ENCODE peak calls at places on chromosomes 13 and 19, in four cellular contexts. S, P, R and M are unnamed samples. For H3K4me1, the result is how much of the 10 kb centered on the place peaks cover.

GRCh38 chr19:2294377-2295335 is 12.7 kb upstream of the PEAK3 start:
- DNase-seq in S (no peak), P (no peak), R (no peak), M (no peak)

GRCh38 chr13:110468986-110469495 is 92.5 kb downstream of the RAB20 start:
- DNase-seq in S (no peak), P (no peak), R (no peak), M (no peak)

GRCh38 chr19:37991841-37992248 is 84.8 kb downstream of the SIPA1L3 start:
- DNase-seq in S (no peak), P (no peak), R (no peak), M (peak)

GRCh38 chr19:38134538-38135149 is 89.4 kb downstream of the DPF1 start:
- DNase-seq in S (no peak), P (peak), R (no peak), M (peak)

GRCh38 chr13:111031531-111031961 is 83.6 kb upstream of the ARHGEF7 start:
- DNase-seq in S (no peak), P (no peak), R (no peak), M (peak)

GRCh38 chr13:99969368-99969933 is 2.1 kb downstream of the ZIC5 start:
- DNase-seq in S (no peak), P (no peak), R (no peak), M (no peak)

GRCh38 chr13:64338671-64339070 is 2891.5 kb downstream of the PCDH9 start:
- DNase-seq in S (no peak), P (peak), R (no peak), M (no peak)

GRCh38 chr13:37295046-37295445 is 189.6 kb upstream of the CSNK1A1L start:
- DNase-seq in S (no peak), P (no peak), R (no peak), M (no peak)

GRCh38 chr19:41367848-41368301 is 3.9 kb upstream of the B9D2 start:
- DNase-seq in S (no peak), P (peak), R (no peak), M (peak)

GRCh38 chr13:69331245-69331644 is 776.4 kb upstream of the ATXN8OS start:
- DNase-seq in S (no peak), P (no peak), R (no peak), M (no peak)

GRCh38 chr19:7636691-7637373 is at the start of gene STXBP2:
- DNase-seq in S (peak), P (peak), R (peak), M (peak)

GRCh38 chr19:37953576-37954303 is 46.7 kb downstream of the SIPA1L3 start:
- DNase-seq in S (no peak), P (no peak), R (no peak), M (peak)

GRCh38 chr13:24664726-24665409 is 15.3 kb upstream of the ATP12A start:
- DNase-seq in S (no peak), P (no peak), R (no peak), M (peak)

GRCh38 chr13:19117913-19118739 is 63.5 kb downstream of the TUBA3C start:
- DNase-seq in S (no peak), P (no peak), R (no peak), M (no peak)

GRCh38 chr13:50589139-50589538 is 254.4 kb downstream of the DLEU7 start:
- DNase-seq in S (no peak), P (no peak), R (no peak), M (peak)

GRCh38 chr13:31433756-31434155 is 234.0 kb downstream of the B3GLCT start:
- DNase-seq in S (no peak), P (no peak), R (no peak), M (no peak)

GRCh38 chr19:35139618-35139943 is 957 bp downstream of the FXYD1 start:
- DNase-seq in S (no peak), P (no peak), R (no peak), M (no peak)

GRCh38 chr19:21604941-21605548 is 99.6 kb downstream of the ZNF429 start:
- DNase-seq in S (no peak), P (peak), R (no peak), M (no peak)

GRCh38 chr13:73403362-73404150 is 344.8 kb downstream of the KLF5 start:
- DNase-seq in S (no peak), P (no peak), R (no peak), M (peak)

GRCh38 chr13:77767413-77767812 is 69.9 kb downstream of the SLAIN1 start:
- DNase-seq in S (no peak), P (no peak), R (no peak), M (no peak)

GRCh38 chr13:114229486-114229885 is 5.2 kb upstream of the CDC16 start:
- DNase-seq in S (no peak), P (no peak), R (no peak), M (no peak)

GRCh38 chr13:77728265-77728966 is 30.9 kb downstream of the SLAIN1 start:
- DNase-seq in S (no peak), P (no peak), R (no peak), M (no peak)

GRCh38 chr13:72489751-72490150 is 237.7 kb downstream of the MZT1 start:
- DNase-seq in S (no peak), P (no peak), R (no peak), M (no peak)

GRCh38 chr19:57078802-57079201 is 41.0 kb upstream of the USP29 start:
- DNase-seq in S (no peak), P (no peak), R (no peak), M (no peak)

GRCh38 chr13:41244555-41244954 is 18.8 kb downstream of the MTRF1 start:
- DNase-seq in S (no peak), P (no peak), R (no peak), M (no peak)

GRCh38 chr13:55439450-55439849 is 1701.3 kb upstream of the PRR20A start:
- DNase-seq in S (no peak), P (no peak), R (no peak), M (no peak)

GRCh38 chr19:18881491-18881890 is 14.5 kb downstream of the CERS1 start:
- DNase-seq in S (no peak), P (no peak), R (no peak), M (no peak)

GRCh38 chr13:96243371-96243770 is 153.5 kb downstream of the HS6ST3 start:
- DNase-seq in S (no peak), P (no peak), R (no peak), M (no peak)

GRCh38 chr13:26910754-26911465 is 150.3 kb upstream of the GPR12 start:
- DNase-seq in S (no peak), P (no peak), R (no peak), M (no peak)

GRCh38 chr19:31112158-31112557 is 237.1 kb downstream of the TSHZ3 start:
- DNase-seq in S (no peak), P (no peak), R (no peak), M (no peak)

GRCh38 chr19:52492991-52493470 is 34.4 kb upstream of the ZNF808 start:
- DNase-seq in S (no peak), P (peak), R (no peak), M (no peak)

GRCh38 chr13:31352467-31352866 is 152.7 kb downstream of the B3GLCT start:
- DNase-seq in S (no peak), P (no peak), R (no peak), M (no peak)

GRCh38 chr13:35712907-35713685 is 236.6 kb upstream of the MAB21L1 start:
- DNase-seq in S (no peak), P (no peak), R (no peak), M (no peak)

DNA sequence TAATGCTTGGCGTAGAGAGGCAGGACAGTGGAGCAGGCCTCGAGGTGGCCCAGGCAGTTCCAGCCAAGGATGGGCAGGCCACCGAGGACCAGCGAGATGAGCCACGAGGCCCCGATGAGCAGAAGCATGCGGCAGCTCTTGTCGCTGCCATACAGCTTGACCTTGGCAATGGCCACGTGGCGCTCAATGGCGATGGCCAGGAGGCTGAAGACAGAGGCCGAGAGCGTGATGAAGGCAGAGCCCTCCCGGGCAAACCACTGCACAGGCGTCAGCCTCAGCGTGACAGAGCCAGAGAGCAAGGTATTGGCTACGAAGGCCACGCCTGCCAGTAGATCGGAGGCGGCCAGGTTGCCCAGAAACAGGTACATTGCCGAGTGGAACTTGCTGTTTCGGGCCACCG is 6.8 kb downstream of the S1PR2 start:
- DNase-seq in S (no peak), P (no peak), R (no peak), M (no peak)
- H3K27ac ChIP-seq in S (no peak), P (no peak), R (no peak), M (no peak)

GRCh38 chr13:97253581-97254293 is 31.6 kb downstream of the MBNL2 start:
- DNase-seq in S (no peak), P (no peak), R (no peak), M (no peak)

GRCh38 chr13:97255515-97255999 is 33.4 kb downstream of the MBNL2 start:
- DNase-seq in S (no peak), P (no peak), R (no peak), M (no peak)

GRCh38 chr13:97256343-97256783 is 34.2 kb downstream of the MBNL2 start:
- DNase-seq in S (no peak), P (peak), R (no peak), M (peak)

GRCh38 chr13:97252735-97253134 is 30.6 kb downstream of the MBNL2 start:
- DNase-seq in S (no peak), P (no peak), R (no peak), M (no peak)

DNA sequence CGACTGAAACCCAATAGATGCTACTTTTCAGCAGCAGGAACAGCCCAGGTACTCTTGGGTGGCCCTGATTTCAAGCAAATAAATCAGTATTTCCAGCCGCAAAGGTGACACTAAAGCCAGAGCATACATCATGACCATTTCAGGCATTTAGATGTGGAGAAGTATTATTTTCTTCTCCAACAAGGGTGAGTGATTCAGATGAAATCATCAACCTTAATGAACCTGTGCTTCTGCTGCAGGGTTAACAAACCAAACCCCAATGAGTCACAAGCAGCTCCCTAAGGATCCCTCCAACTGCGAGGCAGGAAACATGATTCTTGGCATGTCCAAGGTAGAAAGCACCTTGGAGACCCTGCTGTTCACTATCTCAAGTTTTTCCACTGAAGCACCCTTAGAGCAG is 32.7 kb downstream of the MBNL2 start:
- DNase-seq in S (no peak), P (no peak), R (no peak), M (peak)
- H3K4me1 ChIP-seq in S (under half), P (half or more), R (under half), M (half or more)

DNA sequence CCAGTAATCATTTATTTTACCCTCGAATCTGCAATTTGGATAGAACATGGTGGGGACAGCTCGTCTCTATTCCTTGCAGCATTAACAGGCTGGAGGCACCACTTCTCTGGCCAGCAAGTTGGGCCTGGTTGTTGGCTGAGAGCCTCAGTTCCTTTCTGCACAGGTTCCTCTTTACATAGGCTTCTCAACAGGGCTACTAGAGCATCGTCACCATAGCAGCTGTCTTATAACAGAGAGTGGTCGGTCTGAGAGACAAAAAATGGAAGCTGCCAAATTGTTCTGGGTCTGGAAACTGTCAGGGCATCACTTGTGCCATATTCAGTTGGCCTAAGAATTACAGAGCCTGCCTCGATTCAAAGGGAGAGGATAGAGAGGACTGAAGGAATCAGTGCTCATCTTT is 86.7 kb downstream of the DNAJC15 start:
- DNase-seq in S (no peak), P (no peak), R (no peak), M (no peak)
- H3K27ac ChIP-seq in S (no peak), P (no peak), R (no peak), M (no peak)

GRCh38 chr13:53216767-53217166 is 188.2 kb downstream of the OLFM4 start:
- DNase-seq in S (no peak), P (no peak), R (no peak), M (no peak)
- H3K4me1 ChIP-seq in S (under half), P (under half), R (under half), M (under half)

DNA sequence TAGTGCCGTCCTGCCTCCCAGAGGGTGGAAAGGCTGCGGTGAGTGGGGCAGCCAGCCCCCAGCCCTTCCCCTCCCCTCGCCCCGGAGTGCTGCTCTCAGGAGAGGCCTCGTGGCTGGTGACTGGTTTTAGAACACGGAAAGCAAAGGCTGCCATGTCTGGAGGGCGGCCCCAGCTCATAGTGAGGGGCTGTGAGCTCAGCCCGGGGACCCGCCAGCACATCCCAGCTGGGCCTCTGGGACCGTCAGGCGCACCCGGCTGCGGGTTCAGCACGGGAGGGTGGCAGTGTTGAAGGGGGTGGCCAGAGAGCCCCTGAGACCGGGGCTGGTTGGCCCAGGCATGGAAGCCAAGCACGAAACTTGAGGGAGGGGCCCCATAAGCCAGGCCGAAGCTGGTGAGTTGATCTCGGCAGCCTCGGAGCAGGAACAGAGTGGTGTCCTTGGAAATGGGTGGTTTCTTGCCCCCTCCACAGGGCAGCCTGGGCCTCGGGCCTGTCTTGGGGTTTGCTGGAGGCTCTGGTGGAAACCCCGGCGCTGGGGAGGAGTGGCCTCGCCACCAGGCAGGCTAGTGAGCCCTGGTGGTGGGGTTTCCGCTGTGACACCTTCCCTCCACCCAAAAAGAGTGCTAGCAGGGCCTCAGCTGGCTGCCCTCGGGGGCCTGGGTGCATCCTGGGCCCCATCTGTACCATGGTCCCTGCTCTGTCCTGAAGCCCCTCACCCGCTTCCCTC is 157.7 kb downstream of the KDM4B start:
- DNase-seq in S (no peak), P (no peak), R (no peak), M (no peak)
- H3K27ac ChIP-seq in S (peak), P (no peak), R (no peak), M (no peak)

GRCh38 chr19:3551808-3552095 is 5.6 kb downstream of the MFSD12 start:
- DNase-seq in S (no peak), P (no peak), R (no peak), M (no peak)
- H3K4me1 ChIP-seq in S (under half), P (under half), R (under half), M (under half)

DNA sequence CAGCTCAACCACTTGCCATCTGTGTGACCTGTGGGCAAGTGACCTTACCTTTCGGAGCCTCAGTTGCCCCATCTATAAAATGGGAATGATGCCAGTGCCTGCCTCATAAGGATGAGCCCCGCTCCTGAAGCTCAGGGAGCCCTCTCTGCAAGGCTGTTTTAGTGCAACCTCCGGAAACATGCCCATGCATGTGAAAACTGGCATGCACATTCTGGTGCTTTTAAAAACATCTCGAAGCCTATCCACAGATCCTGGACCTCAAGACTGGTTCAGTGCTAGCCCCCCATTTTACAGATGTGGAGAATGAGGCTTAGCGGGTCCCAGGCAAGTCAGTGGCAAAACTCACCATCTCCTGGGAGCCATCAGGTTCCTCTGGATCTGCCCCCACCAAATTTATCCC is 5.6 kb downstream of the CADM4 start:
- DNase-seq in S (no peak), P (no peak), R (no peak), M (no peak)
- H3K27ac ChIP-seq in S (no peak), P (no peak), R (no peak), M (no peak)

GRCh38 chr19:4367781-4368127 is 24.4 kb downstream of the MPND start:
- DNase-seq in S (no peak), P (no peak), R (no peak), M (no peak)

GRCh38 chr19:4370418-4371041 is 27.2 kb downstream of the MPND start:
- DNase-seq in S (no peak), P (no peak), R (no peak), M (no peak)

GRCh38 chr19:4369888-4370260 is 26.5 kb downstream of the MPND start:
- DNase-seq in S (no peak), P (peak), R (peak), M (no peak)

GRCh38 chr19:4368128-4368820 is 24.9 kb downstream of the MPND start:
- DNase-seq in S (no peak), P (peak), R (no peak), M (no peak)

DNA sequence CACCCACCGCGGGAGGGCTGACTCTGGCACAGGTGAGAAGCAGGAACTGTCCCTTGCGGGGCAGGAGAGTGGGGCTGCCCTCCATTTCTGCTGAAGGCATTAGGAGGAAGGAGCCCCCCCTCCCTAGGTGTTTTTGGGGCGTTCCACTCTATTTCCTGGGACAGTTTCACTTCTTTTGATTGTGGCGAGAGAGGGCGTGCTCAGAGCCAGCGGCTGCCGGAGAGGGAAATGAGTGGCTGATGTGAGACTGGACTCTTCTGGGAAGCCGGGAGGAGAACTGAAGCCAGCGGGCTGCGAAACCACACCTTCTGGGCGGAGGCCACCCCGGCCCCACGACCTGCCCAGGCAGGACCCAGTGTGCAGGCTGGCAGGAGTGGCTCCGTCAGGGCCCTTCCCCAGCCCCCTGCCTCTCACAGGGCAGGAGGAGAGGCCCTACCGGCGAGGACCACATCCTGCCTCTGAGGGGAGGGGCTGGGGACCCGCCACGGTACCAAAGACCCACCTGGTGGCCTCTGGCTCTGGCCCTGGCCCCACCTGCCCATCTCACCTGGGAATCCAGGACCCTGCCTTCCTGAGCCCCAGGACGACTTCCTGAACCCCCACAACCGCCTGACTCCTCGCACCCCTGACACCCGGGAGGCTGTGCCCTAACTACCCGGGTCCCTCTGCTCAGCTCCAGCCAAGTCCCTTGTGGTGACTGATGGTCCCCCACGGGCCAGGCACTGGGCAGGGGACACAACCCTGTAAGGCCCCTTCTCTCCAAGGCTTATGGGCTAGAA is 25.9 kb downstream of the MPND start:
- DNase-seq in S (peak), P (no peak), R (peak), M (no peak)
- H3K4me1 ChIP-seq in S (half or more), P (under half), R (under half), M (under half)

GRCh38 chr13:92677571-92677970 is 549.0 kb upstream of the GPC6 start:
- DNase-seq in S (no peak), P (no peak), R (no peak), M (no peak)

GRCh38 chr13:92681239-92681638 is 545.4 kb upstream of the GPC6 start:
- DNase-seq in S (no peak), P (no peak), R (no peak), M (no peak)

DNA sequence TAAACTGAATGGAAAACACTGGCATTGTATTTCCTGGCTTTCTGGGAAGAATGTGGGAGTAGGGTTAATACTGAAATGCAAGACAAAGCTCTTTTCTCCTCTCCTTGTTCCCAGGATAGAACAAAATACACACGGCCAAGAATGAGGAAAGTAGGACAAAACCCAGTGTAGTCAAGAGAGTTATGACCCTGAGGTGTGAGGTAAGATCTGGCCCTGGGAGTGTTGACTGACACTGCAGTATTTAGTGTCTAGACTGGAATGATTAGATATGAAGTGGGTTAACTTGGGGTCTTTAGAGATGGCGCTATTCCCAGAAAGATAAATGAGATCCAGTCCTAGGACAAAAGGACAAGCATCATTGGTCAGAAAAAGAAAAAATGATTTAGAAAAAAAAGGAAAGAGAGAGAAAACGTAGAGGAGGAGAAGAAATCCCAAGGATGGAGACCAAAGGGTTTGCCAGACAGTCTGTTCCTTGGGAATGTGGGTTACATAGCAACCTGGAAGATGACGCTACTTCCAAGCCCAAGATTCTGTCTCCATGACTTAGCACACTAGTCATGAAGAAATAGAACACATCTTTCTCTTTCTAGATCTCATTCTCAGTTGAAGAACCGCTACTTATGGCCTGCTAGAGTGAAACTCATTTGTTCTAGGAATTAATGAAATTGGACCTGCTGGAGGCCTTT is 543.6 kb upstream of the GPC6 start:
- DNase-seq in S (no peak), P (no peak), R (no peak), M (no peak)
- H3K27ac ChIP-seq in S (no peak), P (no peak), R (no peak), M (no peak)